ENCODE peak calls at places on chromosome 9, in six cellular contexts. M is A549, U is HepG2, Y is endothelial cell of umbilical vein, F is GM12878, D is K562. B is an unnamed sample.

GRCh38 chr9:96333958-96334357 is 32.0 kb upstream of the HSD17B3 start:
- DNase-seq in U (no peak), D (no peak), M (no peak), F (no peak), Y (no peak), B (no peak)

GRCh38 chr9:6645153-6646027 is at the start of gene GLDC:
- DNase-seq in M (peak), U (peak), F (no peak), Y (peak), D (no peak), B (no peak)

GRCh38 chr9:86449246-86449645 is 95.0 kb upstream of the TUT7 start:
- DNase-seq in M (no peak), U (no peak), Y (no peak), F (no peak), D (no peak), B (no peak)

GRCh38 chr9:70113403-70114022 is 69.9 kb downstream of the MAMDC2 start:
- DNase-seq in D (peak), Y (peak), F (no peak), M (peak), U (peak), B (peak)

GRCh38 chr9:36407122-36407723 is 7.2 kb upstream of the RNF38 start:
- DNase-seq in Y (peak), D (peak), U (peak), M (peak), F (peak), B (peak)

GRCh38 chr9:80175286-80175906 is 603.6 kb downstream of the TLE4 start:
- DNase-seq in Y (peak), M (peak), F (no peak), U (peak), D (peak), B (peak)

GRCh38 chr9:137670391-137671195 is 51.8 kb downstream of the EHMT1 start:
- DNase-seq in M (no peak), U (peak), D (peak), F (no peak), Y (no peak), B (no peak)

GRCh38 chr9:90300901-90301688 is 341.5 kb downstream of the DIRAS2 start:
- DNase-seq in U (no peak), M (peak), Y (peak), D (no peak), F (no peak), B (peak)

GRCh38 chr9:124660341-124660801 is 110.7 kb downstream of the NR6A1 start:
- DNase-seq in M (peak), Y (peak), U (peak), F (peak), D (peak), B (peak)

GRCh38 chr9:108093773-108094675 is 604.5 kb upstream of the KLF4 start:
- DNase-seq in D (peak), M (peak), U (peak), F (no peak), Y (no peak), B (no peak)

GRCh38 chr9:101027733-101028345 is 688 bp upstream of the PLPPR1 start:
- DNase-seq in D (no peak), U (peak), F (no peak), Y (no peak), M (no peak), B (no peak)

GRCh38 chr9:86359480-86359879 is 5.3 kb upstream of the TUT7 start:
- DNase-seq in D (no peak), Y (no peak), U (no peak), F (no peak), M (no peak), B (no peak)

GRCh38 chr9:107039546-107039945 is 176.6 kb downstream of the ZNF462 start:
- DNase-seq in U (no peak), D (no peak), M (no peak), F (peak), Y (no peak), B (no peak)

GRCh38 chr9:20623021-20623747 is 885 bp upstream of the MLLT3 start:
- DNase-seq in D (no peak), M (no peak), U (no peak), F (no peak), Y (peak), B (peak)

GRCh38 chr9:76379494-76379893 is 14.7 kb downstream of the RFK start:
- DNase-seq in U (no peak), D (no peak), M (peak), F (no peak), Y (peak), B (no peak)

GRCh38 chr9:129133067-129133466 is 21.9 kb downstream of the PTPA start:
- DNase-seq in F (no peak), D (no peak), Y (no peak), U (no peak), M (no peak), B (no peak)

GRCh38 chr9:18906656-18907395 is 126.2 kb downstream of the SAXO1 start:
- DNase-seq in D (no peak), Y (no peak), M (no peak), F (no peak), U (no peak), B (peak)

GRCh38 chr9:70315389-70315788 is 56.6 kb downstream of the SMC5 start:
- DNase-seq in M (no peak), D (no peak), F (no peak), U (no peak), Y (no peak), B (no peak)

GRCh38 chr9:69317081-69317480 is 7.9 kb upstream of the ENTREP1 start:
- DNase-seq in F (no peak), U (no peak), Y (peak), M (peak), D (no peak), B (no peak)

GRCh38 chr9:693460-694390 is 147.8 kb upstream of the DMRT1 start:
- DNase-seq in D (no peak), U (no peak), F (no peak), Y (peak), M (no peak), B (no peak)

GRCh38 chr9:89791754-89792153 is 186.9 kb downstream of the GADD45G start:
- DNase-seq in F (no peak), M (no peak), U (no peak), Y (no peak), D (no peak), B (no peak)

GRCh38 chr9:129606161-129607025 is 14.5 kb downstream of the C9orf50 start:
- DNase-seq in F (no peak), D (no peak), M (no peak), U (peak), Y (no peak), B (no peak)

DNA sequence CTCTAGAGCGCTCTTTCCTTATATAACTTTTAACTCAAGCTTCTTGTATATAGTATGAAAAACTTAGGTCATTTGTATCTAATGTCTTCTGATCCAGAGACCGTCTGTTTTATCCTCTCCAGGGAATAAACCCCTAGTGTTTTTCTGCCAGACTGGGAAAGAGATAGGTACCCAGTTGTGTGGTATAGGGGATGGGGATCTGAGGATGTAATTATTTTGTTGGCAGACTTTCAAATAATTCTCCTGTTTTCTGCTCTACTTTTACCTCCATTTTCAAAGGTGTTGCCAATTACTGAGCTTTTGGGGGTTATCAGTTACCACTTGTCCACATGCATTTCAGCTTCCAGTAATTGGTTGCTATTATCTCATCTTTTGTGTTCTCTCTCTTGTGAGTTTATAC is 17.9 kb downstream of the CCDC171 start:
- DNase-seq in Y (no peak), U (no peak), F (no peak), D (no peak), M (no peak), B (no peak)
- TF ChIP-seq MYC in Y (no peak), U (no peak), F (no peak), D (no peak), M (no peak), B (no peak)

GRCh38 chr9:78813602-78814180 is 516.8 kb downstream of the PSAT1 start:
- DNase-seq in U (peak), M (no peak), F (no peak), Y (no peak), D (no peak), B (no peak)
- TF ChIP-seq MYC in U (no peak), M (no peak), F (no peak), Y (no peak), D (no peak), B (no peak)

DNA sequence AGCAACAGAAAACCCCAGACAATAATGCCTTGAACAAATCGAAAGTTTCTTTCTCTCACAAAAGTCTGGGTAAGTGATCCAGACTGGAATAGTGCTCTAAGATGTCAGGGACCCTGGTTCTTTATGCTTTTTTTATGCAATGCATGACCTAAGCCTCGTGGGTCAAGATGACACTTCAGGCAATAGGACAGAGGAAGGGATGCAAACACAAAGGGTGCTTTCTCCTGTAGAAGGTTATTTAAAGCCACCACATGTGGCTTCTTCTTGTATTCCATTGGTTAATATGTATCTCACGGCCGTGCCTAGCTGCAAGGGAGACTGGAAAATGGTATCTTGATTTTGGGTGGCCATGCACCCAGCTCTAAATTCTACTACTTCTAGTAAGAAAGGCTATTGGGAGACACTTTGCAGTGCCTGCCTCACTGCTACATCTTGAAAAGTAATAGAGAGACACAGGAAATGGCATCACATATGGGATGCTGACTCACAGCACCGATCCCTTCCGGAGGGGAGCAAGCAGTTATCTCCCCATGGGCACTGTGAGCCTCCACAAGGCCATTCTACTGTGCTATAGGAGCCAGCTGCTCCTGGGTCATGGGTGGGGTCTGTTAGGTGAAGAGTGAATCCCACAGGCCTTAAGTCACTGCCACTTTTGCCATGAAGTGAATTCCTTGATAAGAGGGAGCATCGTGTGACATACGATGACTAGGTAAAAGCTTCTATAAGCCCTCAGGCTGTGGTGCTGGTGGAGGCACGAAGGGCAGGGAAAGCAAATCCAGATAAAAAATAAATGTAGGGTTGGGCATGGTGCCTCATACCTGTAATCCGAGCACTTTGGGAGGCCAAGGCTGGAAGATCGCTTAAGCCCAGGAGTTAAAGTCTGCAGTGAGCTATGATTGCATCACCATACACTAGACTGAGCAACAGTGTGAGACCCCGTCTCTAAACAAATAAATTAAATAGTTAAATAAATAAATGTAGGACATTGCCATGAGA is 32.5 kb upstream of the RAB14 start:
- DNase-seq in D (peak), M (no peak), U (no peak), Y (no peak), F (no peak), B (peak)
- TF ChIP-seq MYC in D (no peak), M (no peak), U (no peak), Y (no peak), F (no peak), B (peak)

GRCh38 chr9:99078731-99079130 is 26.2 kb upstream of the TGFBR1 start:
- DNase-seq in D (no peak), F (no peak), Y (no peak), M (no peak), U (no peak), B (no peak)

GRCh38 chr9:99083051-99083450 is 21.9 kb upstream of the TGFBR1 start:
- DNase-seq in Y (no peak), M (no peak), F (no peak), U (no peak), D (no peak), B (peak)

GRCh38 chr9:99076030-99076429 is 28.9 kb upstream of the TGFBR1 start:
- DNase-seq in M (no peak), D (peak), U (no peak), Y (no peak), F (no peak), B (no peak)

GRCh38 chr9:99076483-99077171 is 28.3 kb upstream of the TGFBR1 start:
- DNase-seq in Y (no peak), F (no peak), M (no peak), U (no peak), D (peak), B (peak)

DNA sequence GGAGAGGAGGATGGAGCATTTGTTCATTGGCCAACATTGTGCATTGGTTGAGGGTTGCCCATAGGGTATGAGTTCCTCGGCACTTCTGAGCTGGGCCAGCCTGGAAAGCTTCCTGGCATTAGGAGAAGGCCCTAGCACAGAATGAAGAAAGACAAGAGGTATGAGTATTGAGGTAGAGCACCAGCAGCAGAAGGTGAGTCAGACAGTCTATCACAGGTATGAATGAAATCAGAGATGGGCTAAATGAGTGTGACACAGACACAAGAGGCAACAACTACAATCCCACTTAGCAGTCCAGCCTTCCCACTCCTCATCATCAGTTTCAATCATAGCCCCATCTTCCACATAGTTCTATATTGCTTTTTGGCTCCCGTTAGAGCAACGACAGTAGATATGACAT is 25.4 kb upstream of the TGFBR1 start:
- DNase-seq in D (no peak), M (no peak), Y (no peak), F (no peak), U (no peak), B (no peak)
- TF ChIP-seq MYC in D (no peak), M (no peak), Y (no peak), F (no peak), U (no peak), B (no peak)

GRCh38 chr9:109914280-109915027 is 134.5 kb downstream of the PALM2AKAP2 start:
- DNase-seq in Y (no peak), U (no peak), D (no peak), M (no peak), F (peak), B (no peak)
- TF ChIP-seq MYC in Y (no peak), U (no peak), D (no peak), M (no peak), F (no peak), B (no peak)

GRCh38 chr9:83706703-83707517 is 848 bp downstream of the UBQLN1 start:
- DNase-seq in U (peak), F (no peak), Y (peak), D (peak), M (peak), B (peak)
- TF ChIP-seq MYC in U (no peak), F (no peak), Y (no peak), D (no peak), M (no peak), B (no peak)

GRCh38 chr9:28212979-28213378 is 639.7 kb upstream of the C9orf72 start:
- DNase-seq in Y (peak), F (no peak), D (no peak), M (peak), U (peak), B (no peak)
- TF ChIP-seq MYC in Y (no peak), F (no peak), D (no peak), M (no peak), U (no peak), B (no peak)